ENCODE peak calls at places on chromosomes 5 and 9, in five cellular contexts. H, S, A, V and Z are unnamed samples. For H3K27me3, the result is how much of the 10 kb centered on the place peaks cover.

GRCh38 chr9:94801685-94802084 is 75.2 kb downstream of the AOPEP start:
- DNase-seq in H (no peak), S (no peak), A (no peak), V (no peak), Z (no peak)

GRCh38 chr5:180313677-180314076 is 21.8 kb upstream of the MAPK9 start:
- DNase-seq in H (no peak), S (peak), A (peak), V (peak), Z (no peak)

GRCh38 chr9:16030513-16031185 is 477.8 kb downstream of the CCDC171 start:
- DNase-seq in H (no peak), S (no peak), A (peak), V (no peak), Z (no peak)

GRCh38 chr5:39713224-39713911 is 288.6 kb upstream of the DAB2 start:
- DNase-seq in H (no peak), S (no peak), A (no peak), V (no peak), Z (no peak)

GRCh38 chr9:109286981-109287380 is 33.9 kb downstream of the EPB41L4B start:
- DNase-seq in H (no peak), S (no peak), A (no peak), V (peak), Z (no peak)

GRCh38 chr5:72130342-72130741 is 23.1 kb downstream of the MAP1B start:
- DNase-seq in H (no peak), S (no peak), A (no peak), V (no peak), Z (no peak)

GRCh38 chr5:160496334-160496733 is 74.7 kb downstream of the PTTG1 start:
- DNase-seq in H (no peak), S (no peak), A (no peak), V (no peak), Z (no peak)

GRCh38 chr5:126363658-126364057 is 59.6 kb upstream of the GRAMD2B start:
- DNase-seq in H (no peak), S (peak), A (no peak), V (no peak), Z (no peak)

GRCh38 chr5:175609504-175609903 is 48.4 kb upstream of the HRH2 start:
- DNase-seq in H (no peak), S (no peak), A (no peak), V (no peak), Z (no peak)

GRCh38 chr9:71781391-71781790 is 13.1 kb upstream of the CEMIP2 start:
- DNase-seq in H (no peak), S (no peak), A (no peak), V (no peak), Z (no peak)

GRCh38 chr5:170168002-170168401 is 62.3 kb downstream of the FOXI1 start:
- DNase-seq in H (no peak), S (no peak), A (no peak), V (no peak), Z (no peak)

GRCh38 chr9:114823416-114823815 is 17.6 kb upstream of the TNFSF15 start:
- DNase-seq in H (no peak), S (no peak), A (no peak), V (no peak), Z (no peak)

GRCh38 chr5:97550164-97550563 is 367.1 kb upstream of the RIOK2 start:
- DNase-seq in H (no peak), S (no peak), A (no peak), V (no peak), Z (no peak)

GRCh38 chr9:504921-505821 is 290.5 kb downstream of the DOCK8 start:
- DNase-seq in H (peak), S (no peak), A (peak), V (peak), Z (no peak)

GRCh38 chr5:150514708-150515211 is 6.8 kb downstream of the NDST1 start:
- DNase-seq in H (no peak), S (peak), A (no peak), V (no peak), Z (no peak)

GRCh38 chr9:37141015-37141414 is 20.6 kb downstream of the ZCCHC7 start:
- DNase-seq in H (no peak), S (no peak), A (no peak), V (no peak), Z (no peak)

GRCh38 chr5:67297376-67297775 is 100.8 kb upstream of the CD180 start:
- DNase-seq in H (no peak), S (no peak), A (no peak), V (no peak), Z (no peak)

GRCh38 chr5:38780950-38781349 is 64.9 kb upstream of the OSMR start:
- DNase-seq in H (peak), S (no peak), A (no peak), V (no peak), Z (peak)

GRCh38 chr9:101536938-101537337 is 3.3 kb downstream of the RNF20 start:
- DNase-seq in H (no peak), S (peak), A (no peak), V (no peak), Z (no peak)

GRCh38 chr5:50724-51499 is 41.1 kb upstream of the PLEKHG4B start:
- DNase-seq in H (no peak), S (no peak), A (peak), V (no peak), Z (no peak)
- H3K27me3 ChIP-seq in H (under half), S (under half), A (under half), V (under half), Z (under half)

GRCh38 chr9:124208571-124208970 is 49.2 kb upstream of the NEK6 start:
- DNase-seq in H (peak), S (no peak), A (no peak), V (no peak), Z (no peak)

GRCh38 chr9:124206391-124206790 is 51.4 kb upstream of the NEK6 start:
- DNase-seq in H (no peak), S (no peak), A (no peak), V (no peak), Z (no peak)

GRCh38 chr9:124203818-124204217 is 53.9 kb upstream of the NEK6 start:
- DNase-seq in H (no peak), S (no peak), A (no peak), V (no peak), Z (no peak)

GRCh38 chr9:124202447-124202971 is 55.2 kb upstream of the NEK6 start:
- DNase-seq in H (no peak), S (no peak), A (no peak), V (peak), Z (peak)

DNA sequence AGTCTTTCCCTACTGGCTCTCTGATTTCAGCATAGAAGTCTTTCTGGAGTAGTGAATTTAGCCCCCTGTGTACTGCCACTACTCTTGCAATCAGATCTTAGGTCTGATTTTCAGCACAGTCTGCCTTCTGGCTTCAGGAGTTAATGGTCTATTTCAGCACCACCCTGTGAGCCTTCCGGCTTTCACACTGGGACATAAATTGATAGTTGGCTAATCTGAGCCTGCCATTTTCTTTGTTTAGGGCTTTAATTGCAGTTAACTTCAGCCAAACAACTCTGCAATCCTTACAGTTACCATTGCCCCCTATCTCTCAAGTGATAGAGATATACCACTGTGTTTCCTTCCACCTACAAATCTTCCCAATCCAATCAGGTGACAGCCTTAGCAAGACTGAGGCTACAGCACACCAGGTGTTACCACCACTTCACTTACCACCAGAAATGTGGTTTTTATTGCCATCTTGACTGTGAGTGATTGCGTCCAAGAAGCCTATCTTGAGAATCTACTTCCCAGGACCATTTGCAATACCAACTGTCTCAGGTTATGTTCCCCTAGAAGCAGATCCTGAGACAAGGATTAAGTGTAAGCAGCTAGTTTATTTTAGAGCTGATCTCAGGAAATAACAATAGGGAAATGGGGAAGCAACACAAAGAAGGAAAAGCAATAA is 51.9 kb upstream of the NEK6 start:
- DNase-seq in H (no peak), S (no peak), A (no peak), V (no peak), Z (no peak)
- TF ChIP-seq EP300 in H (no peak), S (no peak), A (no peak), V (no peak), Z (no peak)

GRCh38 chr5:120228262-120229031 is 235.7 kb upstream of the PRR16 start:
- DNase-seq in H (no peak), S (peak), A (no peak), V (no peak), Z (no peak)
- TF ChIP-seq CTCF in H (no peak), S (no peak), A (no peak), V (no peak), Z (no peak)

DNA sequence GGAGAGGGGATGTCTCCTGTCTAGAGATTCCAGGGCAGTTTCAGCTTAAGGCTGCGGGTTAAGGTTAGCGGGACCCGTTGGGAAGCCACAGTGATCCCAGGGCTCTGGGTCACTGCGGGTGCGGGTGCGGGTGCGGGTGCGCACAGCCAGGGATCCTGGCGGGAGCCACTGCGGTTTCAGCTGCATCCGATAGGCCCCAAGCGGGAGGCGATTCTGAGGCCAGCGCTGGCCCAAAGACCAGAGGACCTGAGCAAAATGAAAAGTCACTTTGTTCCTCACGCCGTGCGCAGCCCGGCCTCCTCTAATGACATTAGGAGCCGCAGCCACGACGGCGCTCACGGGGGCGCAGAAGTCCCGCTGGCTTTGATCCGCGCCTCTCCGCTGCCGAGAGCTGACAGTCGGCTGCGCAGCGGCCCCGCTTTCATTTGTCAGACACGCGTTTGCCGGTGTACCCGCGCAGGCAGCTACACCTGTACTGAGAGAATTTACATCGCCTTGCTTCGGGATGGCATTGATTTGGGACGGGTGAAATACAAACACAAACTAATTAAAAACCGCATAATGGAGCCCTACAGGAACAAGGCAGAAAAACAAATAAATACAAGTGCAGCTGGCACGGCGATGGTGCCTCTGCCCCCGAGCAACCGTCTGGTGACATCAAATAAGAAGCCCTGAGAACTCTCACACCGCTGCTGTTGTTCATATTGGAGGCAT is 5.2 kb upstream of the IRX1 start:
- DNase-seq in H (no peak), S (no peak), A (peak), V (no peak), Z (no peak)
- H3K27me3 ChIP-seq in H (half or more), S (under half), A (under half), V (under half), Z (half or more)

GRCh38 chr9:23394189-23394588 is 431.9 kb downstream of the ELAVL2 start:
- DNase-seq in H (no peak), S (no peak), A (no peak), V (no peak), Z (no peak)
- TF ChIP-seq EP300 in H (no peak), S (no peak), A (no peak), V (no peak), Z (no peak)

GRCh38 chr9:111148994-111149759 is 110.9 kb upstream of the LPAR1 start:
- DNase-seq in H (no peak), S (peak), A (no peak), V (no peak), Z (no peak)
- TF ChIP-seq CTCF in H (no peak), S (peak), A (no peak), V (no peak), Z (no peak)